ENCODE peak calls at places on chromosomes 7 and 10, in nine cellular contexts. Y is colonic mucosa, W is suprapubic skin, N is BE2C, F is glutamatergic neuron, S is MM.1S, G is IMR-90, C is cardiac fibroblast, Z is mesothelial cell of epicardium. A is an unnamed sample.
A peak's percentile ranks its signal among the peaks of the same experiment; 100 is the strongest.

GRCh38 chr7:67753891-67754290 is 757.3 kb downstream of the TYW1 start:
- DNase-seq in Y (no peak), W (no peak), N (no peak), F (no peak), S (no peak), G (no peak), C (no peak), Z (no peak), A (no peak)

GRCh38 chr10:125707852-125708468 is 11.5 kb upstream of the EDRF1 start:
- DNase-seq in Y (no peak), W (no peak), N (no peak), F (no peak), S (no peak), G (peak; percentile 35), C (peak; percentile 5), Z (no peak), A (no peak)

GRCh38 chr7:2231992-2232765 is 566 bp downstream of the MAD1L1 start:
- DNase-seq in Y (no peak), W (no peak), N (peak; percentile 34), F (peak; percentile 45), S (peak; percentile 20), G (no peak), C (no peak), Z (no peak), A (no peak)

GRCh38 chr7:67937717-67938191 is 941.1 kb downstream of the TYW1 start:
- DNase-seq in Y (no peak), W (no peak), N (no peak), F (no peak), S (no peak), G (peak; percentile 1), C (peak; percentile 38), Z (no peak), A (no peak)

GRCh38 chr10:129601737-129602136 is 134.7 kb downstream of the MGMT start:
- DNase-seq in Y (no peak), W (no peak), N (no peak), F (no peak), S (no peak), G (no peak), C (no peak), Z (no peak), A (no peak)

GRCh38 chr7:92740713-92741126 is 95.7 kb downstream of the CDK6 start:
- DNase-seq in Y (no peak), W (no peak), N (no peak), F (no peak), S (no peak), G (peak; percentile 89), C (peak; percentile 89), Z (no peak), A (no peak)

GRCh38 chr7:107286751-107287621 is 118.2 kb downstream of the HBP1 start:
- DNase-seq in Y (no peak), W (no peak), N (no peak), F (no peak), S (no peak), G (no peak), C (no peak), Z (no peak), A (no peak)

GRCh38 chr7:156932006-156932405 is 17.5 kb upstream of the NOM1 start:
- DNase-seq in Y (no peak), W (no peak), N (no peak), F (no peak), S (no peak), G (no peak), C (peak; percentile 66), Z (no peak), A (no peak)

GRCh38 chr10:68202965-68203358 is 29.0 kb downstream of the ATOH7 start:
- DNase-seq in Y (no peak), W (no peak), N (no peak), F (no peak), S (no peak), G (peak; percentile 78), C (peak; percentile 81), Z (no peak), A (no peak)

GRCh38 chr10:3048114-3049019 is 19.0 kb upstream of the PFKP start:
- DNase-seq in Y (no peak), W (no peak), N (no peak), F (no peak), S (no peak), G (peak; percentile 79), C (peak; percentile 76), Z (no peak), A (no peak)

GRCh38 chr10:9895406-9895805 is 1122.3 kb upstream of the CELF2 start:
- DNase-seq in Y (no peak), W (no peak), N (no peak), F (no peak), S (no peak), G (no peak), C (no peak), Z (no peak), A (no peak)

GRCh38 chr10:60258429-60258797 is 131.3 kb downstream of the ANK3 start:
- DNase-seq in Y (no peak), W (no peak), N (no peak), F (no peak), S (no peak), G (no peak), C (no peak), Z (no peak), A (no peak)

GRCh38 chr7:13279854-13280435 is 592.5 kb downstream of the ARL4A start:
- DNase-seq in Y (no peak), W (no peak), N (no peak), F (no peak), S (peak; percentile 57), G (peak; percentile 10), C (peak; percentile 63), Z (no peak), A (no peak)
- TF ChIP-seq CTCF in Y (peak; percentile 32), W (no peak), N (no peak), F (peak; percentile 78), S (peak; percentile 44), G (peak; percentile 39), C (peak; percentile 18), Z (peak; percentile 80), A (peak; percentile 83)

GRCh38 chr7:12686894-12687212 is 580 bp upstream of the ARL4A start:
- DNase-seq in Y (no peak), W (no peak), N (no peak), F (no peak), S (no peak), G (no peak), C (no peak), Z (no peak), A (no peak)

GRCh38 chr7:12684733-12685132 is 2.7 kb upstream of the ARL4A start:
- DNase-seq in Y (no peak), W (no peak), N (no peak), F (no peak), S (no peak), G (no peak), C (no peak), Z (no peak), A (no peak)

GRCh38 chr7:12685550-12685949 is 1.9 kb upstream of the ARL4A start:
- DNase-seq in Y (peak; percentile 38), W (no peak), N (peak; percentile 58), F (peak; percentile 44), S (no peak), G (peak; percentile 33), C (peak; percentile 78), Z (no peak), A (no peak)

GRCh38 chr7:12687213-12688171 is at the start of gene ARL4A:
- DNase-seq in Y (peak; percentile 100), W (peak; percentile 100), N (peak; percentile 98), F (peak; percentile 98), S (peak; percentile 98), G (peak; percentile 98), C (peak; percentile 99), Z (peak; percentile 97), A (peak; percentile 97)

DNA sequence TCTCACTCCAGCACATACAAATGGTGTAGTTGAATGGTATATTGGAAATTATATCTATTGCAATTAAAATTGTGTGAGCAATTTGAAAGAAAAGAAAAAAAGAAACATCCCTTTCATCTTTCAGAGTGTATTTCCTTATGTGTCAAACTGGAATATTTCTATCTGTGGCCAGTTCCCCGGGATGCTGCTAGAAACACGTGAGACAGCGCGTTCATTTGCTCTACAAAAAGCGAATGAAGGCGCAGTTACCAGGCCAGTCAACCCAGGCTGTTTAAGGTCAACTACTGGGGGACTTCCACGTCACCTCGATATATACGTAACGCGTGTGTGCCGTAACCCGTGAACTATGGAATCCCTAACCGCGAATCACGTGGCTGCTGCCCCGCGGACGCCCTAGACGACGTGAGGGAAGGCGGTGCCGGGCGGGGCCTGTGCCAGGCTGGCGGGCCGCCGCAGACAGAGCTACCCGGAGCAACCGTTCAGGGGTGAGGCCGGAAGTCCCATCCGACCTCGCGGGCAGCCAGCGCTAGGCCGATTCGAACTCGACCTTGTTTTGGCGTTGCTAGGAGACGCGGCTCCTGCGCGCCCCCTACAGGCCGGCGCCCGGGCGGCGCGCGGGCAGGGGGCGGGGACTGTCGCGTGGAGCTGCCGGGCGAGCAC is 1.1 kb upstream of the ARL4A start:
- DNase-seq in Y (peak; percentile 97), W (peak; percentile 96), N (peak; percentile 96), F (peak; percentile 93), S (peak; percentile 96), G (peak; percentile 77), C (peak; percentile 95), Z (peak; percentile 65), A (peak; percentile 96)
- TF ChIP-seq CTCF in Y (peak; percentile 92), W (peak; percentile 99), N (peak; percentile 64), F (peak; percentile 98), S (peak; percentile 66), G (peak; percentile 97), C (peak; percentile 54), Z (peak; percentile 86), A (peak; percentile 97)

GRCh38 chr10:22417736-22418268 is 72.5 kb downstream of the SPAG6 start:
- DNase-seq in Y (no peak), W (no peak), N (no peak), F (no peak), S (no peak), G (no peak), C (no peak), Z (no peak), A (no peak)

GRCh38 chr10:22415072-22415471 is 69.8 kb downstream of the SPAG6 start:
- DNase-seq in Y (no peak), W (no peak), N (no peak), F (no peak), S (no peak), G (no peak), C (no peak), Z (no peak), A (no peak)

GRCh38 chr10:22426653-22427052 is 81.4 kb downstream of the SPAG6 start:
- DNase-seq in Y (no peak), W (no peak), N (no peak), F (no peak), S (no peak), G (no peak), C (no peak), Z (no peak), A (no peak)

GRCh38 chr10:22420787-22421517 is 75.7 kb downstream of the SPAG6 start:
- DNase-seq in Y (no peak), W (no peak), N (no peak), F (no peak), S (peak; percentile 72), G (peak; percentile 16), C (peak; percentile 61), Z (no peak), A (no peak)
- TF ChIP-seq CTCF in Y (no peak), W (peak; percentile 4), N (peak; percentile 27), F (no peak), S (peak; percentile 46), G (peak; percentile 31), C (no peak), Z (no peak), A (no peak)

DNA sequence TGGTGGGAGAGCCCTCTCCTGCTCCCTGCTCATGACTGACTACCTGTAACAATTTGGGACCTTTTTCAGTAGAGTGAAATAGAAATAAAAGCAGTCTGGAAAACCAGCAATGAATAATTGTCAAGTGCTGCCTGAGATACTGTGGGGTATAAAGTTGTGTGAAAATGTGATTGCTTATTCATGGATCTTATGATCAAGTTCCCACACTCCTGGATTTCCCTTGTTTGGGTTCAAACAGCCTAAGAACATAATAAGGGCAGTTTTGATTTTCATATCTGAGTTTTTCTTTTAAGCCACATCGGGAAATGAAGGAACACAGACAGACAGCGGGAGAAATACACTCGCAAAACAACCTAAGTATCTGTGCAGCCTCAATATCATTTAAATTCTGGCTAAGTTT is 52.9 kb downstream of the CALD1 start:
- DNase-seq in Y (no peak), W (no peak), N (no peak), F (no peak), S (no peak), G (no peak), C (no peak), Z (no peak), A (no peak)
- TF ChIP-seq CTCF in Y (no peak), W (no peak), N (no peak), F (no peak), S (no peak), G (no peak), C (no peak), Z (no peak), A (no peak)